ENCODE peak calls at places on chromosomes 5 and 9, in seven cellular contexts. I, E, Y, F, M, X and P are unnamed samples.

GRCh38 chr5:9771079-9771478 is 140.9 kb upstream of the TAS2R1 start:
- DNase-seq in F (no peak), E (no peak), X (no peak), I (no peak), M (no peak), Y (no peak), P (no peak)

GRCh38 chr5:144265643-144266042 is 95.0 kb downstream of the KCTD16 start:
- DNase-seq in I (no peak), Y (no peak), M (no peak), E (no peak), F (no peak), X (no peak), P (no peak)

GRCh38 chr5:174910245-174910737 is 185.9 kb downstream of the MSX2 start:
- DNase-seq in Y (peak; percentile 67), E (peak; percentile 90), F (peak; percentile 67), I (peak; percentile 76), X (peak; percentile 59), M (peak; percentile 37), P (peak; percentile 89)

GRCh38 chr5:64144429-64145215 is 21.0 kb upstream of the RNF180 start:
- DNase-seq in X (no peak), E (no peak), M (peak; percentile 20), Y (peak; percentile 25), I (no peak), F (no peak), P (no peak)

GRCh38 chr5:90628492-90628891 is 69.9 kb downstream of the ADGRV1 start:
- DNase-seq in I (no peak), E (no peak), X (no peak), F (no peak), Y (no peak), M (no peak), P (no peak)

GRCh38 chr5:43231977-43232376 is 40.0 kb downstream of the NIM1K start:
- DNase-seq in Y (no peak), E (peak; percentile 17), X (no peak), M (peak; percentile 4), F (no peak), I (no peak), P (peak; percentile 11)

GRCh38 chr5:181173420-181174342 is 26.3 kb downstream of the OR2V2 start:
- DNase-seq in Y (peak; percentile 35), I (peak; percentile 74), E (peak; percentile 59), X (no peak), F (no peak), M (peak; percentile 89), P (no peak)

GRCh38 chr5:140166911-140167310 is 8.1 kb upstream of the CYSTM1 start:
- DNase-seq in I (no peak), E (no peak), M (no peak), F (no peak), Y (no peak), X (no peak), P (no peak)

GRCh38 chr9:69120380-69121154 is 53.5 kb upstream of the TJP2 start:
- DNase-seq in I (no peak), M (no peak), E (no peak), X (peak; percentile 90), Y (peak; percentile 24), F (peak; percentile 27), P (no peak)

GRCh38 chr9:132833451-132834130 is 44.5 kb downstream of the AK8 start:
- DNase-seq in Y (no peak), E (peak; percentile 81), I (no peak), X (no peak), M (no peak), F (no peak), P (no peak)

DNA sequence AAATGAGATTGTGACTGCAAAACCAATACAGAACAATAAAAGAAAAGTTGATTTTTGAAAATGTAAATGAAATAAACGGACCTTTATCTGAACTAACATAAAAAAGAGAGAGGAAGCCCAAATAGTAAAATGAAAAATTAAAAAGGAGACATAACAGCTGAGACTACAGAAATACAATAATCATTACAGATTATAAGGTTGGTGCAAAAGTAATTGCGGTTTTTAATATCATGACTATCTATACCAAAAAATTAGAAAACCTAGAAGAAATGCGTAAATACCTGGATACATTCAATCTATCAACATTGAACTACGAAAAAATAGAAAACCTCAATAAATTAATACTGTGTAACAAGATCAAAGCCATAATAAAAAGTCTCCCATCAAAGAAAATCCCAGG is 71.9 kb upstream of the SLCO6A1 start:
- DNase-seq in E (no peak), I (no peak), Y (no peak), M (no peak), X (no peak), F (no peak), P (no peak)
- H3K27ac ChIP-seq in E (no peak overlapping the region), I (no peak overlapping the region), Y (no peak overlapping the region), M (no peak overlapping the region), X (no peak overlapping the region), F (no peak overlapping the region), P (no peak overlapping the region)

GRCh38 chr5:68949711-68950110 is 144.1 kb upstream of the SLC30A5 start:
- DNase-seq in Y (no peak), M (no peak), F (no peak), E (no peak), X (no peak), I (no peak), P (no peak)
- H3K27ac ChIP-seq in Y (no peak overlapping the region), M (no peak overlapping the region), F (no peak overlapping the region), E (no peak overlapping the region), X (no peak overlapping the region), I (no peak overlapping the region), P (no peak overlapping the region)

DNA sequence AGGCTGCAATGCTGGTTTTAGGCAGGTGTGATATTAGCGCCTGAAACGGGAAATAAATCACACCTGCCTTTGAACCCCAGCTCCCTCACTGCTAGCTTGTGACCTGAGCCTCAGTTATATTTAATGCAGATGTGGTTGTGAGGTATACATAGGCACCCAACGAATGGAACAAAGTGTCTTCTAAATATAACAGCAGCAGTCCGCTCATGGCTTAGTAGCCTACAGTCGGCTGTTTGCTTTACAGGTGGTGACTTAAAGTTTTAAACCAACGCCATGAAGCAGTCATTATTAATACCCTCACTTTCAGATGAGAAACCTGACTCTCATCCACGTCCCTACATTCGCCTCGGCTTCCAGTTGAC is 622 bp downstream of the ZNF782 start:
- DNase-seq in I (no peak), X (no peak), M (no peak), Y (no peak), E (no peak), F (no peak), P (no peak)
- H3K27ac ChIP-seq in I (no peak overlapping the region), X (peak overlapping the region; percentile 86), M (no peak overlapping the region), Y (peak overlapping the region; percentile 61), E (no peak overlapping the region), F (no peak overlapping the region), P (peak overlapping the region; percentile 42)

GRCh38 chr5:128052764-128053163 is 30.8 kb upstream of the SLC12A2 start:
- DNase-seq in I (no peak), X (no peak), Y (no peak), E (no peak), F (no peak), M (no peak), P (no peak)
- H3K27ac ChIP-seq in I (no peak overlapping the region), X (no peak overlapping the region), Y (no peak overlapping the region), E (no peak overlapping the region), F (no peak overlapping the region), M (no peak overlapping the region), P (no peak overlapping the region)

GRCh38 chr9:124488641-124489040 is 18.6 kb downstream of the NR5A1 start:
- DNase-seq in I (no peak), X (no peak), M (no peak), Y (no peak), F (no peak), E (no peak), P (no peak)

GRCh38 chr9:124486778-124487490 is 20.3 kb downstream of the NR5A1 start:
- DNase-seq in M (no peak), E (no peak), I (no peak), X (no peak), F (no peak), Y (no peak), P (no peak)

GRCh38 chr9:124485936-124486335 is 21.3 kb downstream of the NR5A1 start:
- DNase-seq in Y (no peak), I (no peak), M (no peak), X (no peak), E (no peak), F (no peak), P (no peak)

GRCh38 chr9:124489222-124489621 is 18.0 kb downstream of the NR5A1 start:
- DNase-seq in Y (no peak), M (no peak), X (no peak), E (no peak), I (no peak), F (no peak), P (no peak)

GRCh38 chr9:124487491-124488182 is 19.6 kb downstream of the NR5A1 start:
- DNase-seq in X (no peak), F (no peak), M (no peak), Y (no peak), E (no peak), I (no peak), P (no peak)
- H3K27ac ChIP-seq in X (no peak overlapping the region), F (no peak overlapping the region), M (no peak overlapping the region), Y (no peak overlapping the region), E (no peak overlapping the region), I (no peak overlapping the region), P (no peak overlapping the region)

DNA sequence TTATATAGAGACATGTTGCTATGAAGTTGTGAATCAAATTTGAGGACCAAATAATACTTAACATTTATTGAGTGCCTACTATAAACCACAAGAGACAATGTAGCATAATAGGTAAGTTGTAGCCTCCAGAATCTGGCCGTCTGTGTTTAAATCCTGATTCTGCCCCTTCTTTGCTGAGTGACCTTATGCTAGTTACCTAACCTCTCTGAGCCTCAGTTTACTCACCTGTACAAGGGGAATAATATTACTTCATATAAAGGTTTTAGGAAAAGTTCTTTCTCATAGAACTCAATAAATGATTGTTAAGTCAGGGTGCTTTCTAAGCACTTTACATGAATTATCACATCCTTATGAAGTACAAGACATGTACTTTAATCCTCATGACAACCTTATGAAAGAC is 120.6 kb downstream of the NDUFS4 start:
- DNase-seq in M (no peak), I (no peak), E (no peak), Y (no peak), X (no peak), F (no peak), P (no peak)
- H3K27ac ChIP-seq in M (no peak overlapping the region), I (no peak overlapping the region), E (no peak overlapping the region), Y (no peak overlapping the region), X (no peak overlapping the region), F (no peak overlapping the region), P (no peak overlapping the region)

GRCh38 chr9:19804431-19804830 is 15.6 kb upstream of the SLC24A2 start:
- DNase-seq in Y (no peak), F (no peak), X (no peak), M (no peak), E (no peak), I (no peak), P (no peak)
- H3K27ac ChIP-seq in Y (no peak overlapping the region), F (no peak overlapping the region), X (no peak overlapping the region), M (no peak overlapping the region), E (no peak overlapping the region), I (no peak overlapping the region), P (no peak overlapping the region)